ENCODE peak calls at places on chromosomes 6 and 20, in four cellular contexts. One of them, this sample, is unnamed.

GRCh38 chr6:158387036-158387435 is 74.8 kb downstream of the TULP4 start:
- DNase-seq in GM13976: no peak
- DNase-seq in activated CD4-positive, alpha-beta T cell treated with anti-CD3 and anti-CD28 coated beads, Interleukin-2, amount 50 U/mL, for 24 hours: peak; percentile 2
- DNase-seq in activated T-helper 1 cell treated with Interleukin-2 at 50 U/mL for 16 hours: no peak
- DNase-seq in this sample: peak; percentile 32

GRCh38 chr6:89553446-89553845 is 85.1 kb downstream of the LYRM2 start:
- DNase-seq in activated T-helper 1 cell treated with Interleukin-2 at 50 U/mL for 16 hours: no peak
- DNase-seq in GM13976: no peak
- DNase-seq in activated CD4-positive, alpha-beta T cell treated with anti-CD3 and anti-CD28 coated beads, Interleukin-2, amount 50 U/mL, for 24 hours: no peak
- DNase-seq in this sample: no peak

GRCh38 chr6:84762941-84763396 is 1.4 kb downstream of the TBX18 start:
- DNase-seq in activated T-helper 1 cell treated with Interleukin-2 at 50 U/mL for 16 hours: no peak
- DNase-seq in GM13976: no peak
- DNase-seq in activated CD4-positive, alpha-beta T cell treated with anti-CD3 and anti-CD28 coated beads, Interleukin-2, amount 50 U/mL, for 24 hours: no peak
- DNase-seq in this sample: no peak

GRCh38 chr20:40797425-40797824 is 108.4 kb upstream of the MAFB start:
- DNase-seq in activated CD4-positive, alpha-beta T cell treated with anti-CD3 and anti-CD28 coated beads, Interleukin-2, amount 50 U/mL, for 24 hours: no peak
- DNase-seq in activated T-helper 1 cell treated with Interleukin-2 at 50 U/mL for 16 hours: no peak
- DNase-seq in GM13976: no peak
- DNase-seq in this sample: peak; percentile 55

GRCh38 chr6:3351105-3351676 is 92.4 kb downstream of the PSMG4 start:
- DNase-seq in activated T-helper 1 cell treated with Interleukin-2 at 50 U/mL for 16 hours: no peak
- DNase-seq in GM13976: no peak
- DNase-seq in activated CD4-positive, alpha-beta T cell treated with anti-CD3 and anti-CD28 coated beads, Interleukin-2, amount 50 U/mL, for 24 hours: no peak
- DNase-seq in this sample: no peak

GRCh38 chr20:9711872-9712271 is 127.0 kb downstream of the PAK5 start:
- DNase-seq in GM13976: no peak
- DNase-seq in activated CD4-positive, alpha-beta T cell treated with anti-CD3 and anti-CD28 coated beads, Interleukin-2, amount 50 U/mL, for 24 hours: no peak
- DNase-seq in activated T-helper 1 cell treated with Interleukin-2 at 50 U/mL for 16 hours: no peak
- DNase-seq in this sample: no peak

GRCh38 chr6:27096834-27097511 is 150.5 kb upstream of the PRSS16 start:
- DNase-seq in GM13976: peak; percentile 69
- DNase-seq in activated CD4-positive, alpha-beta T cell treated with anti-CD3 and anti-CD28 coated beads, Interleukin-2, amount 50 U/mL, for 24 hours: peak; percentile 46
- DNase-seq in activated T-helper 1 cell treated with Interleukin-2 at 50 U/mL for 16 hours: no peak
- DNase-seq in this sample: peak; percentile 10

GRCh38 chr6:30707281-30707850 is 9.7 kb downstream of the MDC1 start:
- DNase-seq in activated CD4-positive, alpha-beta T cell treated with anti-CD3 and anti-CD28 coated beads, Interleukin-2, amount 50 U/mL, for 24 hours: no peak
- DNase-seq in GM13976: no peak
- DNase-seq in activated T-helper 1 cell treated with Interleukin-2 at 50 U/mL for 16 hours: no peak
- DNase-seq in this sample: no peak

GRCh38 chr6:145815351-145815772 is 767 bp upstream of the FBXO30 start:
- DNase-seq in activated CD4-positive, alpha-beta T cell treated with anti-CD3 and anti-CD28 coated beads, Interleukin-2, amount 50 U/mL, for 24 hours: no peak
- DNase-seq in GM13976: no peak
- DNase-seq in activated T-helper 1 cell treated with Interleukin-2 at 50 U/mL for 16 hours: no peak
- DNase-seq in this sample: no peak

GRCh38 chr20:62209850-62210495 is 10.1 kb downstream of the HRH3 start:
- DNase-seq in activated T-helper 1 cell treated with Interleukin-2 at 50 U/mL for 16 hours: no peak
- DNase-seq in activated CD4-positive, alpha-beta T cell treated with anti-CD3 and anti-CD28 coated beads, Interleukin-2, amount 50 U/mL, for 24 hours: no peak
- DNase-seq in GM13976: no peak
- DNase-seq in this sample: no peak

GRCh38 chr20:49701313-49701731 is 12.4 kb downstream of the B4GALT5 start:
- DNase-seq in activated CD4-positive, alpha-beta T cell treated with anti-CD3 and anti-CD28 coated beads, Interleukin-2, amount 50 U/mL, for 24 hours: no peak
- DNase-seq in GM13976: no peak
- DNase-seq in activated T-helper 1 cell treated with Interleukin-2 at 50 U/mL for 16 hours: no peak
- DNase-seq in this sample: no peak

GRCh38 chr6:165704001-165704748 is 41.1 kb upstream of the PDE10A start:
- DNase-seq in GM13976: no peak
- DNase-seq in activated T-helper 1 cell treated with Interleukin-2 at 50 U/mL for 16 hours: no peak
- DNase-seq in activated CD4-positive, alpha-beta T cell treated with anti-CD3 and anti-CD28 coated beads, Interleukin-2, amount 50 U/mL, for 24 hours: no peak
- DNase-seq in this sample: no peak

GRCh38 chr20:38161412-38161774 is 3.7 kb downstream of the TGM2 start:
- DNase-seq in activated T-helper 1 cell treated with Interleukin-2 at 50 U/mL for 16 hours: no peak
- DNase-seq in GM13976: no peak
- DNase-seq in activated CD4-positive, alpha-beta T cell treated with anti-CD3 and anti-CD28 coated beads, Interleukin-2, amount 50 U/mL, for 24 hours: no peak
- DNase-seq in this sample: no peak

GRCh38 chr6:161507375-161507774 is 233.5 kb upstream of the AGPAT4 start:
- DNase-seq in activated T-helper 1 cell treated with Interleukin-2 at 50 U/mL for 16 hours: no peak
- DNase-seq in GM13976: no peak
- DNase-seq in activated CD4-positive, alpha-beta T cell treated with anti-CD3 and anti-CD28 coated beads, Interleukin-2, amount 50 U/mL, for 24 hours: no peak
- DNase-seq in this sample: no peak

GRCh38 chr6:89412071-89413005 is at the start of gene RRAGD:
- DNase-seq in GM13976: peak; percentile 87
- DNase-seq in activated CD4-positive, alpha-beta T cell treated with anti-CD3 and anti-CD28 coated beads, Interleukin-2, amount 50 U/mL, for 24 hours: peak; percentile 36
- DNase-seq in activated T-helper 1 cell treated with Interleukin-2 at 50 U/mL for 16 hours: peak; percentile 40
- DNase-seq in this sample: peak; percentile 68

This sample was measured in germinal center.